ENCODE peak calls at places on chromosomes 7 and 10, in eight cellular contexts. One of them, this sample, is unnamed. For H3K27me3, the result is how much of the 10 kb centered on the place peaks cover.

GRCh38 chr7:120695848-120696247 is 162.1 kb downstream of the TSPAN12 start:
- DNase-seq in breast epithelium: no peak
- DNase-seq in lower lobe of right lung: no peak
- DNase-seq in IMR-90: no peak
- DNase-seq in heart left ventricle: no peak
- DNase-seq in K562: no peak
- DNase-seq in neural progenitor cell: no peak
- DNase-seq in astrocyte: no peak
- DNase-seq in this sample: no peak

GRCh38 chr10:71301371-71301916 is 17.6 kb upstream of the SLC29A3 start:
- DNase-seq in breast epithelium: no peak
- DNase-seq in neural progenitor cell: no peak
- DNase-seq in IMR-90: no peak
- DNase-seq in lower lobe of right lung: peak
- DNase-seq in K562: no peak
- DNase-seq in astrocyte: no peak
- DNase-seq in heart left ventricle: no peak
- DNase-seq in this sample: no peak

GRCh38 chr10:101047961-101048892 is 13.6 kb upstream of the KAZALD1 start:
- DNase-seq in neural progenitor cell: peak
- DNase-seq in breast epithelium: no peak
- DNase-seq in K562: no peak
- DNase-seq in IMR-90: no peak
- DNase-seq in astrocyte: no peak
- DNase-seq in lower lobe of right lung: peak
- DNase-seq in heart left ventricle: no peak
- DNase-seq in this sample: no peak

GRCh38 chr7:2282185-2282751 is 32.0 kb downstream of the SNX8 start:
- DNase-seq in neural progenitor cell: no peak
- DNase-seq in IMR-90: no peak
- DNase-seq in K562: peak
- DNase-seq in astrocyte: no peak
- DNase-seq in breast epithelium: no peak
- DNase-seq in heart left ventricle: peak
- DNase-seq in lower lobe of right lung: no peak
- DNase-seq in this sample: no peak

GRCh38 chr7:121544726-121545125 is 148.6 kb upstream of the FAM3C start:
- DNase-seq in breast epithelium: no peak
- DNase-seq in neural progenitor cell: no peak
- DNase-seq in IMR-90: peak
- DNase-seq in astrocyte: peak
- DNase-seq in lower lobe of right lung: no peak
- DNase-seq in heart left ventricle: no peak
- DNase-seq in K562: no peak
- DNase-seq in this sample: no peak

GRCh38 chr10:49760789-49761188 is 1.3 kb downstream of the OGDHL start:
- DNase-seq in K562: no peak
- DNase-seq in astrocyte: no peak
- DNase-seq in IMR-90: no peak
- DNase-seq in heart left ventricle: no peak
- DNase-seq in neural progenitor cell: no peak
- DNase-seq in breast epithelium: no peak
- DNase-seq in lower lobe of right lung: no peak
- DNase-seq in this sample: no peak

GRCh38 chr7:23544913-23545354 is 13.2 kb upstream of the TRA2A start:
- DNase-seq in K562: peak
- DNase-seq in IMR-90: peak
- DNase-seq in neural progenitor cell: peak
- DNase-seq in lower lobe of right lung: no peak
- DNase-seq in breast epithelium: no peak
- DNase-seq in heart left ventricle: no peak
- DNase-seq in astrocyte: peak
- DNase-seq in this sample: no peak

GRCh38 chr10:58030208-58030607 is 237.5 kb downstream of the IPMK start:
- DNase-seq in breast epithelium: no peak
- DNase-seq in K562: no peak
- DNase-seq in neural progenitor cell: no peak
- DNase-seq in astrocyte: no peak
- DNase-seq in IMR-90: no peak
- DNase-seq in heart left ventricle: no peak
- DNase-seq in lower lobe of right lung: no peak
- DNase-seq in this sample: no peak

GRCh38 chr10:49532461-49532860 is 6.5 kb downstream of the ERCC6 start:
- DNase-seq in heart left ventricle: no peak
- DNase-seq in IMR-90: no peak
- DNase-seq in astrocyte: no peak
- DNase-seq in lower lobe of right lung: no peak
- DNase-seq in neural progenitor cell: no peak
- DNase-seq in breast epithelium: no peak
- DNase-seq in K562: no peak
- DNase-seq in this sample: no peak

GRCh38 chr10:95273393-95274312 is 17.1 kb downstream of the PDLIM1 start:
- DNase-seq in breast epithelium: no peak
- DNase-seq in lower lobe of right lung: no peak
- DNase-seq in astrocyte: peak
- DNase-seq in IMR-90: peak
- DNase-seq in K562: no peak
- DNase-seq in heart left ventricle: no peak
- DNase-seq in neural progenitor cell: no peak
- DNase-seq in this sample: no peak

GRCh38 chr7:136870799-136871487 is 2.5 kb downstream of the CHRM2 start:
- DNase-seq in neural progenitor cell: peak
- DNase-seq in K562: no peak
- DNase-seq in heart left ventricle: peak
- DNase-seq in IMR-90: no peak
- DNase-seq in lower lobe of right lung: no peak
- DNase-seq in breast epithelium: no peak
- DNase-seq in astrocyte: peak
- DNase-seq in this sample: no peak

GRCh38 chr10:114266521-114266920 is 27.5 kb downstream of the VWA2 start:
- DNase-seq in K562: peak
- DNase-seq in IMR-90: peak
- DNase-seq in lower lobe of right lung: no peak
- DNase-seq in neural progenitor cell: no peak
- DNase-seq in breast epithelium: no peak
- DNase-seq in astrocyte: peak
- DNase-seq in heart left ventricle: peak
- DNase-seq in this sample: no peak

GRCh38 chr7:113083132-113083833 is 3.3 kb downstream of the GPR85 start:
- DNase-seq in heart left ventricle: no peak
- DNase-seq in K562: no peak
- DNase-seq in neural progenitor cell: peak
- DNase-seq in IMR-90: no peak
- DNase-seq in breast epithelium: no peak
- DNase-seq in astrocyte: no peak
- DNase-seq in lower lobe of right lung: no peak
- DNase-seq in this sample: no peak

GRCh38 chr10:22681783-22682183 is 32.6 kb downstream of the PIP4K2A start:
- DNase-seq in neural progenitor cell: no peak
- DNase-seq in astrocyte: peak
- DNase-seq in K562: peak
- DNase-seq in IMR-90: peak
- DNase-seq in lower lobe of right lung: no peak
- DNase-seq in heart left ventricle: no peak
- DNase-seq in breast epithelium: no peak
- DNase-seq in this sample: no peak

GRCh38 chr10:121771957-121772356 is 155.9 kb downstream of the ATE1 start:
- DNase-seq in neural progenitor cell: no peak
- DNase-seq in lower lobe of right lung: no peak
- DNase-seq in breast epithelium: no peak
- DNase-seq in heart left ventricle: no peak
- DNase-seq in IMR-90: no peak
- DNase-seq in astrocyte: peak
- DNase-seq in K562: no peak
- DNase-seq in this sample: no peak

GRCh38 chr10:73648975-73649829 is 6.6 kb downstream of the SYNPO2L start:
- DNase-seq in K562: peak
- DNase-seq in heart left ventricle: no peak
- DNase-seq in breast epithelium: no peak
- DNase-seq in IMR-90: peak
- DNase-seq in neural progenitor cell: no peak
- DNase-seq in lower lobe of right lung: no peak
- DNase-seq in astrocyte: peak
- DNase-seq in this sample: no peak

GRCh38 chr7:155399577-155399976 is 58.4 kb upstream of the EN2 start:
- DNase-seq in lower lobe of right lung: no peak
- DNase-seq in astrocyte: no peak
- DNase-seq in heart left ventricle: no peak
- DNase-seq in K562: no peak
- DNase-seq in breast epithelium: no peak
- DNase-seq in IMR-90: no peak
- DNase-seq in neural progenitor cell: no peak
- DNase-seq in this sample: no peak
- H3K27me3 ChIP-seq in lower lobe of right lung: under half
- H3K27me3 ChIP-seq in astrocyte: under half
- H3K27me3 ChIP-seq in heart left ventricle: under half
- H3K27me3 ChIP-seq in K562: under half
- H3K27me3 ChIP-seq in breast epithelium: under half
- H3K27me3 ChIP-seq in IMR-90: under half
- H3K27me3 ChIP-seq in neural progenitor cell: half or more
- H3K27me3 ChIP-seq in this sample: under half

DNA sequence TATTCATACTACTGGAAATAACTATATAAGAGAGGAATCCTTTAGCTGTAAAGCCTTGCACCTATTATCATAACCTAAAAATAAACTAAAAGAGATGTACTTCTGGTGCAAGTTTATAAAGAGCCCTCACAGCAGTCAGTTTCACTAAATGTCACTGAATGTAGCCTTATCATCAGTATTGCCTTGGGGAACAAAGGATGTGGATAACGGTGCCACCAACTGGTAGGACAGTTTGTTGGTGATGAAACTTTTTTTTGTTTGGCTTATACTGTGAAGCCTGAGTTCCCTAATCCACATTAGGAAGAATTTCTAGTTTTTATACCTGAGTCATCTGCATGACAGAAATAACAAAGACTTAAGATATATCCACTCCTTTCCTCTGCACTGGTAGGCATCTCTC is 117.9 kb upstream of the COL1A2 start:
- DNase-seq in breast epithelium: no peak
- DNase-seq in neural progenitor cell: peak
- DNase-seq in astrocyte: no peak
- DNase-seq in lower lobe of right lung: no peak
- DNase-seq in IMR-90: peak
- DNase-seq in K562: no peak
- DNase-seq in heart left ventricle: no peak
- DNase-seq in this sample: no peak
- TF ChIP-seq CTCF in breast epithelium: no peak
- TF ChIP-seq CTCF in neural progenitor cell: peak
- TF ChIP-seq CTCF in astrocyte: peak
- TF ChIP-seq CTCF in lower lobe of right lung: peak
- TF ChIP-seq CTCF in IMR-90: peak
- TF ChIP-seq CTCF in K562: peak
- TF ChIP-seq CTCF in heart left ventricle: peak
- TF ChIP-seq CTCF in this sample: no peak

GRCh38 chr7:111587126-111587525 is 24.8 kb upstream of the IMMP2L start:
- DNase-seq in IMR-90: no peak
- DNase-seq in astrocyte: no peak
- DNase-seq in K562: no peak
- DNase-seq in neural progenitor cell: no peak
- DNase-seq in lower lobe of right lung: no peak
- DNase-seq in heart left ventricle: no peak
- DNase-seq in breast epithelium: no peak
- DNase-seq in this sample: no peak

GRCh38 chr7:111593343-111593742 is 31.1 kb upstream of the IMMP2L start:
- DNase-seq in heart left ventricle: no peak
- DNase-seq in astrocyte: no peak
- DNase-seq in neural progenitor cell: no peak
- DNase-seq in breast epithelium: no peak
- DNase-seq in K562: no peak
- DNase-seq in lower lobe of right lung: no peak
- DNase-seq in IMR-90: no peak
- DNase-seq in this sample: no peak

GRCh38 chr7:111587715-111588433 is 25.6 kb upstream of the IMMP2L start:
- DNase-seq in heart left ventricle: no peak
- DNase-seq in K562: no peak
- DNase-seq in neural progenitor cell: no peak
- DNase-seq in lower lobe of right lung: no peak
- DNase-seq in astrocyte: peak
- DNase-seq in IMR-90: no peak
- DNase-seq in breast epithelium: no peak
- DNase-seq in this sample: no peak
- H3K27ac ChIP-seq in heart left ventricle: no peak
- H3K27ac ChIP-seq in K562: no peak
- H3K27ac ChIP-seq in neural progenitor cell: no peak
- H3K27ac ChIP-seq in lower lobe of right lung: no peak
- H3K27ac ChIP-seq in astrocyte: no peak
- H3K27ac ChIP-seq in IMR-90: no peak
- H3K27ac ChIP-seq in breast epithelium: no peak
- H3K27ac ChIP-seq in this sample: no peak

GRCh38 chr10:118259288-118259906 is 82.7 kb downstream of the FAM204A start:
- DNase-seq in IMR-90: peak
- DNase-seq in K562: peak
- DNase-seq in breast epithelium: no peak
- DNase-seq in neural progenitor cell: peak
- DNase-seq in heart left ventricle: no peak
- DNase-seq in astrocyte: no peak
- DNase-seq in lower lobe of right lung: no peak
- DNase-seq in this sample: no peak
- H3K27me3 ChIP-seq in IMR-90: under half
- H3K27me3 ChIP-seq in K562: under half
- H3K27me3 ChIP-seq in breast epithelium: under half
- H3K27me3 ChIP-seq in neural progenitor cell: under half
- H3K27me3 ChIP-seq in heart left ventricle: under half
- H3K27me3 ChIP-seq in astrocyte: under half
- H3K27me3 ChIP-seq in lower lobe of right lung: under half
- H3K27me3 ChIP-seq in this sample: under half

DNA sequence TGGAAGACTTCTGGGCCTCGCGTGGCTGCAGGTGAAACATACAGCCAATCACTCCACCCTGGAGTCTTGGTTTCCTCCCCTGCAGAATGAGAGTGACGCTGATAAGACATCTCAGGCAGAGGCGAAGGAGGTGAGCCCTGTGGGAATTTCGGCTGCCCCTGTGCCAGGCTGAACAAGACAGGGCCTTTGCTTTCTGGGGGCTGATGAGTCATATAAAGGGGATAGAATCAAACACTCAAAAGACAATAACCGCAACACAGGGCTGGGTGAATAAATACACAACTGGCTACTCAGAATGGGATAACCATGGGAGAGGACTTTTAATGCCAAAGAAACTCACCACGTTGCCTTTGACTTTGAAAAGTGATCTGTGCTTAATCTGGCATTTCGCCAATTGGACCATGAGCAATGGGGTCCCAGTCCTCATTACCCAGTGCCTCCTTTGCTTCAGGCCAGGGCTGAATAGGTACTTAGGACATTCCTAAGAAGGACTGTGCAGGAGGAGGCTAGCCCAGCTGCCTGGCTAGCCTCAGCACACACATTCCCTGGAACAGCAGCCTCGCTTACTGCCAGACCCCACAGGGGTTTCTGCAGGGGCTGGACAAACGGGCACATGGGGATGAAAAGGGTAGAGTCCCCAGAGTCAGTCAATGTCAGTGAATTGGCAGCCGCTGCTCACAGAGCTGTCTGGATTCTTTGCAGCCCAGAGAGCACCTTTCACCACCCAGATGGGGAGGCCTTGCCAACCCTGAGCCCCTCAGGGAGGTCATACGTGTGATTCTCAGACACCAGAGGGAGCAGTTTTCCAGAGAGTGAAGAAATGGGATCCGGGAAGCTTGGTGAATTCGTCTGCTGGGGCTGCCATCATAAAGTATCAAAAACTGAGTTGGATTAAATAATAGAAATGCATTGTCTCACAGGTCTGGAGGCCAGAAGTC is 143.5 kb downstream of the KCNMA1 start:
- DNase-seq in astrocyte: peak
- DNase-seq in neural progenitor cell: peak
- DNase-seq in IMR-90: peak
- DNase-seq in K562: no peak
- DNase-seq in lower lobe of right lung: no peak
- DNase-seq in breast epithelium: no peak
- DNase-seq in heart left ventricle: no peak
- DNase-seq in this sample: no peak
- TF ChIP-seq CTCF in astrocyte: peak
- TF ChIP-seq CTCF in neural progenitor cell: peak
- TF ChIP-seq CTCF in IMR-90: peak
- TF ChIP-seq CTCF in K562: peak
- TF ChIP-seq CTCF in lower lobe of right lung: no peak
- TF ChIP-seq CTCF in breast epithelium: no peak
- TF ChIP-seq CTCF in heart left ventricle: no peak
- TF ChIP-seq CTCF in this sample: peak